ENCODE peak calls at places on chromosomes 13 and 19, in four cellular contexts. X is IMR-90, V is HepG2, R is K562. J is an unnamed sample.

GRCh38 chr19:4802711-4803110 is 11.2 kb downstream of the FEM1A start:
- DNase-seq in X (no peak), V (no peak), R (no peak), J (no peak)

GRCh38 chr19:32876236-32876918 is 6.8 kb upstream of the SLC7A9 start:
- DNase-seq in X (no peak), V (no peak), R (no peak), J (no peak)

GRCh38 chr19:44782729-44783128 is 5.0 kb downstream of the CBLC start:
- DNase-seq in X (no peak), V (no peak), R (no peak), J (peak)

GRCh38 chr13:26853272-26853818 is 92.8 kb upstream of the GPR12 start:
- DNase-seq in X (no peak), V (no peak), R (no peak), J (no peak)

GRCh38 chr19:9947441-9947840 is 11.1 kb upstream of the OLFM2 start:
- DNase-seq in X (no peak), V (no peak), R (peak), J (no peak)

GRCh38 chr13:101406787-101407186 is 9.5 kb downstream of the NALCN start:
- DNase-seq in X (no peak), V (no peak), R (no peak), J (no peak)

GRCh38 chr13:32790731-32791130 is 204.5 kb downstream of the PDS5B start:
- DNase-seq in X (no peak), V (peak), R (peak), J (no peak)

GRCh38 chr13:27200413-27201066 is 28.9 kb upstream of the USP12 start:
- DNase-seq in X (no peak), V (no peak), R (no peak), J (no peak)

GRCh38 chr19:35144600-35145436 is 1.8 kb downstream of the FXYD7 start:
- DNase-seq in X (no peak), V (no peak), R (peak), J (peak)

GRCh38 chr13:98858206-98858605 is 105.7 kb upstream of the SLC15A1 start:
- DNase-seq in X (no peak), V (no peak), R (no peak), J (no peak)

GRCh38 chr19:8611391-8611883 is 922 bp upstream of the ADAMTS10 start:
- DNase-seq in X (no peak), V (no peak), R (no peak), J (peak)

DNA sequence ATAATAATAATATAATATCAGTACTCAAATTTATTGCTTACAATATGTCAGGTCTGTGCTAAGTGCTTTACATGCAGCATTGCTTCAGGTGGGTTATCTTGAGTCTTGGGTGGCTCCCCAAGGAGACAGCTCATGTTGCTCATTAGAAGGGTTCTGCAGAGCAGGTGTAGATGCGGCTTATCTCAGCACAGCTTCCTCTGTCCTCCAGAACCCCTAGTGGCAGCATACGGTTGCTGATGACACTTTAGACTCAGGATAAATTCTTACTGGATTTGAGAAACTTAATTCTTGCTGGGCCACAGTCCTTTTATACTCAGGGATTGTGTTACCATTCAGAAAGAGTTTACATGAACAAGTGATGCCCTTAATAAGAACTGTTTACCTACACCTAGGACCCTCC is 8.9 kb downstream of the COG3 start:
- DNase-seq in X (no peak), V (peak), R (peak), J (no peak)
- TF ChIP-seq MAZ in X (no peak), V (no peak), R (no peak), J (no peak)

DNA sequence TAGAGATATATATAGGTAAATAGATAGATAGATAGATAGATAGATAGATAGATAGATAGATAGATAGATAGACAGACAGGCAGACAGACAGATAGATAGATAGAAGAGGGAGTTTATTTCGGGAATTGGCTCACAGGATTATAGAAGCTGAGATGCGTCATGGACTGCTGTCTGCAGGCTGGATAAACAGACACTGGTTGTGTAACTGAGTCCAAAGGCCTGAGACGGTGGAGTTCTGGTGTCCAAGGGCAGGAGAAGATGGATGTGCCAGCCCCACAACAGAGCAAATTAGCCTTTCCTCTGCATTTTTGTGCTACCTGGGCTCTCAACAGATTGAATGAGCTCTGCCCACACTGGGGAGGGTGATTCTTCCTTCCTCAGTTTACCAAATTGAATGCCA is 2.7 kb downstream of the CYP4F3 start:
- DNase-seq in X (no peak), V (peak), R (no peak), J (no peak)
- TF ChIP-seq RAD21 in X (no peak), V (no peak), R (no peak), J (no peak)

GRCh38 chr13:39129253-39129652 is 91.0 kb downstream of the NHLRC3 start:
- DNase-seq in X (no peak), V (no peak), R (no peak), J (no peak)
- TF ChIP-seq MAZ in X (no peak), V (no peak), R (no peak), J (no peak)

DNA sequence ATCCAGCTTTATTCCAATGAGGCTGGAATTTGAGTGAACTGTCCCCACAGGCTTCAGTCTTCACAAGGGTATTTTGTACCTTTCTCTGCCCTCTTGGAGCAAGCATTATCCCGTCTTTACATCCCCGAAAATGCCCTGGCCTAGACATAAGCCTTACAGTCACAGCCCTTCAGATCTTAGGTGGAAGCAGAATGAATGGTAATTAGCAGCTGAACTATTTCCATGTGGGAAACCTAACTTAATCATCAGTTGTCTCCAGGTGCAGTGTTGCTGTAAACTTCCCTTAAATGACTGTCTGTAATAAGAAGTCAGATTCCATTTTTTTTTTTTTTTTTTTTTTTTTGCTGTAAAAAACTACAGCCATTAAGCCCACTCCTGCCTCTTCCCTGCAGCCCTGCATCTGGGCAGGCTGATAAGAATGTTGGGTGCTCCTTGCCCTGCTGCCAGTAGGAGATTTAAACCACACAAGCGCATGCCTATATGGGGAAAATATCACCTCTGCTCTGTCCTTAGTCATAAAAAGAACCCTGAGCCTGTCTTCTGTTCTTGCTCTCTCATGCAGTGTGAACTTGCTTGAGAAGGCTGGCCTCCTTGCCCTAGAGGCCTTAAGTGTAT is 426.8 kb upstream of the SLITRK5 start:
- DNase-seq in X (no peak), V (no peak), R (peak), J (no peak)
- TF ChIP-seq RAD21 in X (no peak), V (no peak), R (no peak), J (no peak)

GRCh38 chr19:38266981-38267597 is 2.7 kb downstream of the SPINT2 start:
- DNase-seq in X (peak), V (peak), R (peak), J (peak)

GRCh38 chr19:38268539-38268938 is 4.2 kb downstream of the SPINT2 start:
- DNase-seq in X (no peak), V (no peak), R (peak), J (no peak)

GRCh38 chr19:38265213-38265861 is 964 bp downstream of the SPINT2 start:
- DNase-seq in X (no peak), V (no peak), R (no peak), J (peak)

GRCh38 chr19:38266070-38266469 is 1.7 kb downstream of the SPINT2 start:
- DNase-seq in X (no peak), V (no peak), R (no peak), J (no peak)

GRCh38 chr19:38267780-38268430 is 3.5 kb downstream of the SPINT2 start:
- DNase-seq in X (no peak), V (no peak), R (no peak), J (peak)
- TF ChIP-seq MAZ in X (no peak), V (no peak), R (no peak), J (no peak)

GRCh38 chr13:95564948-95565347 is 12.4 kb downstream of the CLDN10 start:
- DNase-seq in X (peak), V (no peak), R (no peak), J (no peak)
- TF ChIP-seq RAD21 in X (no peak), V (no peak), R (no peak), J (no peak)

GRCh38 chr19:51292971-51293370 is 18.5 kb upstream of the IGLON5 start:
- DNase-seq in X (no peak), V (no peak), R (no peak), J (no peak)
- TF ChIP-seq MAZ in X (no peak), V (no peak), R (no peak), J (no peak)

GRCh38 chr19:583198-583967 is 6.3 kb upstream of the HCN2 start:
- DNase-seq in X (no peak), V (no peak), R (no peak), J (no peak)

GRCh38 chr19:582497-583197 is 7.0 kb upstream of the HCN2 start:
- DNase-seq in X (peak), V (no peak), R (peak), J (no peak)

GRCh38 chr19:585551-586110 is 4.0 kb upstream of the HCN2 start:
- DNase-seq in X (no peak), V (no peak), R (peak), J (no peak)

GRCh38 chr19:583968-584239 is 5.8 kb upstream of the HCN2 start:
- DNase-seq in X (no peak), V (no peak), R (peak), J (no peak)

GRCh38 chr19:584240-585001 is 5.3 kb upstream of the HCN2 start:
- DNase-seq in X (peak), V (no peak), R (peak), J (no peak)
- TF ChIP-seq RAD21 in X (peak), V (peak), R (peak), J (peak)

DNA sequence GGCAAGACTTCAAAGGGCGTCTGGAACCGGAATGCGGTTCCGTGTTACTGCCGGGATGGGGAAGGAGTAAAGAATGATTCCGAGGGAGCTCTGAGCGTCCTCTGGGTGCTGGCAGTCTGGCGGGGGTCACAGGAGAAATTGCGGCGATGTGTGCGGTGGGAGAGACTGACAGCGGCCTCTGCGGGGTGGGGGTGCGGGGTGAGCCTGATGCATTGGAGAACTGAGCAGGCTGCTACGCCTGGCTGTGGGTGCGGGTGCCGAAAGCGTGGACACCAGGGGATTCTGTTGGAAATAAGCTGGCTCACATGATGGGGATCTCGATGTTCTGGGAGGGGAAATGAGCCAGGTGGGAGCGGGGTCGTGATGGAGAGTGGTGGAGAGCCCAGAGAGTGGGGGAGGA is 1.8 kb downstream of the COX6B2 start:
- DNase-seq in X (no peak), V (no peak), R (no peak), J (no peak)
- TF ChIP-seq MAZ in X (no peak), V (no peak), R (no peak), J (no peak)

GRCh38 chr13:110676511-110677204 is 29.3 kb downstream of the CARS2 start:
- DNase-seq in X (no peak), V (no peak), R (no peak), J (no peak)
- TF ChIP-seq RAD21 in X (no peak), V (no peak), R (no peak), J (no peak)

J was measured in A549.